ENCODE peak calls at places on chromosomes 7 and 10, in eight cellular contexts. K is endothelial cell of umbilical vein, G is A549, W is HCT116, O is GM12878, I is K562, T is H1, Z is HepG2. X is an unnamed sample.

GRCh38 chr7:158802535-158803199 is 26.6 kb downstream of the ESYT2 start:
- DNase-seq in G (peak), K (no peak), W (no peak), T (no peak), Z (no peak), O (no peak), I (no peak), X (no peak)

GRCh38 chr7:130272456-130273080 is 5.9 kb downstream of the CPA2 start:
- DNase-seq in K (no peak), W (no peak), T (no peak), I (no peak), O (no peak), G (no peak), Z (no peak), X (peak)

GRCh38 chr10:65358565-65358964 is 1567.3 kb upstream of the LRRTM3 start:
- DNase-seq in Z (peak), I (no peak), O (no peak), K (peak), W (peak), G (peak), T (no peak), X (peak)

GRCh38 chr7:28853150-28853549 is 105.0 kb downstream of the TRIL start:
- DNase-seq in O (no peak), G (no peak), T (no peak), Z (no peak), I (no peak), K (no peak), W (no peak), X (peak)

GRCh38 chr7:98203261-98203963 is 7.8 kb upstream of the BHLHA15 start:
- DNase-seq in T (no peak), O (no peak), Z (no peak), I (no peak), G (no peak), K (no peak), W (no peak), X (no peak)

GRCh38 chr10:99815611-99816010 is 33.2 kb downstream of the ABCC2 start:
- DNase-seq in O (no peak), Z (no peak), W (no peak), I (no peak), T (no peak), K (no peak), G (no peak), X (no peak)

GRCh38 chr7:66937940-66938339 is 16.9 kb downstream of the TMEM248 start:
- DNase-seq in W (no peak), K (no peak), O (no peak), T (no peak), I (no peak), Z (no peak), G (no peak), X (no peak)

GRCh38 chr7:42876182-42877068 is 35.4 kb downstream of the C7orf25 start:
- DNase-seq in Z (peak), I (peak), K (peak), O (no peak), G (peak), W (peak), T (no peak), X (peak)

GRCh38 chr7:97573065-97573464 is 158.8 kb upstream of the TAC1 start:
- DNase-seq in O (no peak), G (no peak), W (no peak), I (no peak), Z (no peak), K (no peak), T (no peak), X (no peak)

GRCh38 chr10:97475936-97476594 is 22.2 kb downstream of the MMS19 start:
- DNase-seq in T (no peak), I (no peak), K (no peak), W (no peak), O (no peak), Z (no peak), G (no peak), X (peak)

GRCh38 chr10:34736976-34737771 is 77.9 kb downstream of the PARD3 start:
- DNase-seq in K (no peak), Z (peak), O (no peak), I (no peak), G (no peak), T (no peak), W (no peak), X (no peak)

GRCh38 chr10:3096149-3096548 is 28.8 kb downstream of the PFKP start:
- DNase-seq in K (no peak), I (no peak), G (no peak), Z (no peak), T (no peak), W (no peak), O (no peak), X (no peak)

GRCh38 chr7:36651404-36651803 is 72.9 kb downstream of the AOAH start:
- DNase-seq in O (no peak), W (no peak), G (no peak), T (no peak), Z (no peak), K (no peak), I (no peak), X (no peak)

GRCh38 chr10:103852189-103852711 is 3.1 kb downstream of the SH3PXD2A start:
- DNase-seq in Z (no peak), W (no peak), O (no peak), T (no peak), I (no peak), G (no peak), K (no peak), X (peak)

GRCh38 chr10:103853428-103854264 is 1.7 kb downstream of the SH3PXD2A start:
- DNase-seq in W (no peak), T (no peak), Z (peak), I (no peak), G (no peak), K (no peak), O (no peak), X (no peak)

GRCh38 chr10:103851261-103851660 is 4.1 kb downstream of the SH3PXD2A start:
- DNase-seq in I (no peak), G (no peak), W (no peak), K (no peak), O (no peak), Z (no peak), T (no peak), X (no peak)

GRCh38 chr10:103854265-103854686 is 1.1 kb downstream of the SH3PXD2A start:
- DNase-seq in T (no peak), K (no peak), I (no peak), G (peak), W (no peak), Z (peak), O (no peak), X (peak)

DNA sequence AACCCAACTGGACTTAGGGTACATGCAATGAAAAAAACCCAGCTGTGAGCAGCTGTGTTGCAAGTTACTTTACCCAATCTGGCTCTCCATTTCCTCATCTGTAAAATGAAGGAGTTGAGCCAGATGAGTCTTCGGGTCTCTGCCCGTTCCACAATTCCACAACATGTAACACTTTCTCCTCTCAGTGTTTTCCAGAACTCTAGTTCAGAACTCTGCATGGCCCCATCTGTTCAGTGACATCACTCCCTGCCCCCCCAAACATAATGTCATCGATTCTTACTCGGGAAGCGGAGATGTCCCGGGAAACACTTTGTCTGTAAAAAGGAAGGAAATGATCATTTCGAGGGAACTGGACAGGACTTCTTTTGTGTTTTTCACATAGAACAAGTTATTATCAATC is 2.5 kb downstream of the SH3PXD2A start:
- DNase-seq in W (no peak), T (no peak), I (no peak), O (no peak), K (no peak), Z (no peak), G (no peak), X (peak)
- TF ChIP-seq MAX in W (no peak), T (no peak), I (no peak), O (no peak), K (no peak), Z (no peak), G (no peak), X (no peak)

GRCh38 chr10:1044146-1044545 is 4.8 kb downstream of the IDI1 start:
- DNase-seq in O (no peak), K (no peak), G (no peak), Z (no peak), W (no peak), I (no peak), T (no peak), X (no peak)

GRCh38 chr10:1045415-1045814 is 3.5 kb downstream of the IDI1 start:
- DNase-seq in Z (no peak), W (no peak), T (no peak), I (no peak), G (no peak), O (no peak), K (no peak), X (no peak)

GRCh38 chr10:1044964-1045363 is 4.0 kb downstream of the IDI1 start:
- DNase-seq in I (no peak), O (no peak), G (no peak), W (no peak), Z (no peak), T (no peak), K (no peak), X (no peak)

GRCh38 chr10:1041514-1041913 is 7.4 kb downstream of the IDI1 start:
- DNase-seq in T (no peak), Z (no peak), G (no peak), K (no peak), I (no peak), O (no peak), W (no peak), X (no peak)

GRCh38 chr10:1043532-1043995 is 5.4 kb downstream of the IDI1 start:
- DNase-seq in T (no peak), G (no peak), I (no peak), K (peak), O (peak), Z (no peak), W (no peak), X (no peak)
- TF ChIP-seq POLR2A in T (no peak), G (no peak), I (no peak), K (no peak), O (no peak), Z (no peak), W (no peak), X (no peak)

GRCh38 chr10:22932626-22933370 is 4.9 kb downstream of the ARMC3 start:
- DNase-seq in I (no peak), T (no peak), O (no peak), K (no peak), W (no peak), G (no peak), Z (no peak), X (peak)
- H3K4me3 ChIP-seq in I (no peak), T (no peak), O (no peak), K (no peak), W (no peak), G (no peak), Z (no peak), X (no peak)

GRCh38 chr10:92757720-92758119 is 68.0 kb downstream of the HHEX start:
- DNase-seq in O (no peak), T (no peak), K (no peak), W (no peak), G (no peak), I (no peak), Z (no peak), X (peak)

GRCh38 chr10:92763634-92764155 is 73.9 kb downstream of the HHEX start:
- DNase-seq in K (no peak), I (no peak), W (no peak), G (no peak), Z (no peak), T (no peak), O (no peak), X (no peak)

GRCh38 chr10:92758594-92758993 is 68.8 kb downstream of the HHEX start:
- DNase-seq in O (no peak), I (no peak), Z (peak), G (no peak), K (no peak), W (no peak), T (no peak), X (no peak)

GRCh38 chr10:92761576-92761975 is 71.8 kb downstream of the HHEX start:
- DNase-seq in G (no peak), K (no peak), Z (no peak), T (no peak), O (no peak), I (no peak), W (no peak), X (no peak)

DNA sequence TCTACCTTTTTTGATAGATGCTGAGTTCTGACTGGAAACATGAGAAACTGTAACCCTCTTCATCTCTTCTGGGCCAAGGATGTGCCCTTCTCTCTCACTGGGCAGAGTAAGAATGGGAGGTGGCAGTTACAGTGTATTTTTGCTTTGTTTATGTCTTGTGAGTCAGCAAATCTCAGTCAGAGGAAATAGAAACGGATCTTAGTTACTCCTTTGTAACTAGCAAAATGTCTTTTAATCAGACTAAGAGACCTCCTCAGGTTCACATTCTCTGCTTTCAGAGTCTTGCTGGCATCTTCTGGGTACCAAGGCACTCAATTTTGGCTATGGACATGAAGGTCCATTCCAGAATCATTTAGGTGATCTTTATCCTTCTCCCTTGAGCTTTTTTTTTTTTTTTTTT is 70.9 kb downstream of the HHEX start:
- DNase-seq in I (no peak), K (peak), Z (no peak), O (no peak), G (peak), W (no peak), T (no peak), X (peak)
- TF ChIP-seq MAX in I (no peak), K (no peak), Z (no peak), O (no peak), G (no peak), W (no peak), T (no peak), X (no peak)

DNA sequence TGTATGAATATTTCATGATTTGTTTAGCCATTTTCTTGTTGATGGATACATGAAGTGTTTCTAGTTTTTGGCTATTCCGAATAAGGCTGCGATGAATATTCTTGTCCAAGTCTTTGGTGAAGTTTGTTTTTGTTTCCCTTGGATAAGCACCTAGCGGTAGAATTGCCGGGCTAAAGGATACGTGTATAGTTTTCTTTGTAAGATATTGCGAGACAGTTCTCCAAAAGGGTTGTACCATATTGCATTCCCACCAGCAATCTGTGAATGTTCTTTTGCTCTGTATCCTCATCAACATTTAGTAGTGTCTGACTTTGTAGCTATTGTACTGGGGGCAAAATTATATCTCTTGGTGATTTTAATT is 142.6 kb downstream of the DOCK1 start:
- DNase-seq in T (no peak), K (no peak), Z (no peak), W (no peak), G (no peak), I (no peak), O (no peak), X (no peak)
- TF ChIP-seq POLR2A in T (no peak), K (no peak), Z (no peak), W (no peak), G (no peak), I (no peak), O (no peak), X (no peak)

GRCh38 chr10:44282606-44283300 is 102.1 kb downstream of the CXCL12 start:
- DNase-seq in O (no peak), Z (no peak), G (no peak), I (peak), W (no peak), T (no peak), K (no peak), X (no peak)
- H3K4me3 ChIP-seq in O (no peak), Z (no peak), G (no peak), I (no peak), W (no peak), T (no peak), K (no peak), X (no peak)

GRCh38 chr10:31751401-31752080 is 177.1 kb downstream of the ARHGAP12 start:
- DNase-seq in I (no peak), G (no peak), Z (no peak), O (no peak), K (no peak), W (no peak), T (no peak), X (peak)

GRCh38 chr10:31749293-31749692 is 179.3 kb downstream of the ARHGAP12 start:
- DNase-seq in K (no peak), I (no peak), Z (no peak), O (no peak), W (no peak), T (no peak), G (no peak), X (no peak)

GRCh38 chr10:31752167-31752566 is 176.5 kb downstream of the ARHGAP12 start:
- DNase-seq in Z (no peak), O (no peak), T (no peak), W (no peak), I (no peak), K (no peak), G (no peak), X (no peak)

GRCh38 chr10:31753681-31754080 is 174.9 kb downstream of the ARHGAP12 start:
- DNase-seq in O (no peak), W (no peak), K (no peak), Z (no peak), G (no peak), I (no peak), T (no peak), X (no peak)

DNA sequence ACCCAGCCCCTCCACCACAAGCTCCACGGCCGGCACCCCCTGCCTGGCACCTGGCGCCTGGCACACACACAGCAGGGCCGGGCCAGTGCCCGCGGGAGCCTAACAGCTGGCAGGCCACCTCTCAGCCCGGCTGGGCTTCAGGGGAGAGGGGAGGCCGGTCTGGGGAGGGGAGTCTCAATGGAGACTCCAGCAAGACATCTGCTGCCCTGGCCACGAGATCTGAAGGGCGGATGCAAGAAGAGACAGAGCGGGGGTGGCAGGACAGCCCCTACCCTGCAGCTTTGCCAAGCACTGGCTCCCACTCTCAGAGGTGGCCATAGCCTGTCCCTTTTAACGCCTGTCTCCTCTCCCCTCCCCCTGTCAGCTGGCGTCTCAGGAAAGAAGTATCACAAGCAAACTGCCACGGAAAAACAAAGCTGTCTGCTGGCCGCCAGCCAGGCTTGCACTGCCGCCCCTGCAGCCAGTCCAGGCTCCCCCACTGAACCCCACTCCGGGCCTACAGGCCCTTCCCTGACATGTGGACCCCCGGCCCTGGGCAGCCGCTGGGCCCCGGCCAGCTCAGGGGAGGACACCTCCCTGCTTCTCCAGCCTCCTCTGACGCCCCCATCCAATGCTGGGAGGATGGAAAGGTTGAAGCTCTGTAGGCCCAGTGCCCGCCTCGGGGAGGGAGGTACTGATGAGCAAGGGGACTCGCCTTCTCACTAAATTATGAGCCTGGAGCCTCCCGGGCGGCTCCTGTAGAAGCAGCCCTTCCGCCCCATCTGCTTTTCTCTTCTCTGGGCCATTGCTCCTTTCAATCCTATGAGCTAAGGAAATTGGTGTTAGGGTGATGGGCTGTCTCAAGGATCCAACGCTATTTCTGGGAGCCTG is 178.4 kb downstream of the ARHGAP12 start:
- DNase-seq in K (peak), T (no peak), I (no peak), G (no peak), Z (no peak), W (no peak), O (no peak), X (no peak)
- TF ChIP-seq MAX in K (no peak), T (no peak), I (no peak), G (no peak), Z (no peak), W (no peak), O (no peak), X (no peak)